ENCODE peak calls at places on chromosome 22, in five cellular contexts. One of them, this sample, is unnamed.
A peak's percentile ranks its signal among the peaks of the same experiment; 100 is the strongest.

GRCh38 chr22:17767236-17768065 is 6.8 kb downstream of the BID start:
- DNase-seq in lower lobe of right lung: no peak
- DNase-seq in thoracic aorta: no peak
- DNase-seq in aorta: no peak
- DNase-seq in naive thymus-derived CD4-positive, alpha-beta T cell: no peak
- DNase-seq in this sample: peak; percentile 67

GRCh38 chr22:36577019-36577418 is 48.1 kb upstream of the EIF3D start:
- DNase-seq in thoracic aorta: no peak
- DNase-seq in aorta: no peak
- DNase-seq in naive thymus-derived CD4-positive, alpha-beta T cell: no peak
- DNase-seq in lower lobe of right lung: no peak
- DNase-seq in this sample: no peak

GRCh38 chr22:48927591-48927990 is 900.1 kb downstream of the BRD1 start:
- DNase-seq in naive thymus-derived CD4-positive, alpha-beta T cell: no peak
- DNase-seq in aorta: peak; percentile 27
- DNase-seq in thoracic aorta: no peak
- DNase-seq in lower lobe of right lung: no peak
- DNase-seq in this sample: no peak

GRCh38 chr22:17074648-17075002 is 10.2 kb upstream of the IL17RA start:
- DNase-seq in aorta: no peak
- DNase-seq in lower lobe of right lung: no peak
- DNase-seq in thoracic aorta: no peak
- DNase-seq in naive thymus-derived CD4-positive, alpha-beta T cell: no peak
- DNase-seq in this sample: no peak

GRCh38 chr22:45649809-45650208 is 21.8 kb upstream of the ATXN10 start:
- DNase-seq in aorta: no peak
- DNase-seq in lower lobe of right lung: no peak
- DNase-seq in naive thymus-derived CD4-positive, alpha-beta T cell: no peak
- DNase-seq in thoracic aorta: no peak
- DNase-seq in this sample: no peak

GRCh38 chr22:38540731-38541130 is 29.3 kb downstream of the DMC1 start:
- DNase-seq in thoracic aorta: no peak
- DNase-seq in lower lobe of right lung: no peak
- DNase-seq in aorta: no peak
- DNase-seq in naive thymus-derived CD4-positive, alpha-beta T cell: no peak
- DNase-seq in this sample: no peak

GRCh38 chr22:44658371-44658953 is 43.5 kb upstream of the PRR5 start:
- DNase-seq in aorta: peak; percentile 68
- DNase-seq in naive thymus-derived CD4-positive, alpha-beta T cell: no peak
- DNase-seq in thoracic aorta: no peak
- DNase-seq in lower lobe of right lung: peak; percentile 45
- DNase-seq in this sample: no peak

GRCh38 chr22:25745341-25746011 is 3.5 kb downstream of the MYO18B start:
- DNase-seq in lower lobe of right lung: no peak
- DNase-seq in aorta: no peak
- DNase-seq in thoracic aorta: no peak
- DNase-seq in naive thymus-derived CD4-positive, alpha-beta T cell: no peak
- DNase-seq in this sample: no peak

GRCh38 chr22:37269930-37270678 is 12.2 kb upstream of the CYTH4 start:
- DNase-seq in naive thymus-derived CD4-positive, alpha-beta T cell: no peak
- DNase-seq in thoracic aorta: no peak
- DNase-seq in aorta: no peak
- DNase-seq in lower lobe of right lung: peak; percentile 31
- DNase-seq in this sample: peak; percentile 35

GRCh38 chr22:38348751-38349496 is 31.7 kb upstream of the CSNK1E start:
- DNase-seq in thoracic aorta: no peak
- DNase-seq in naive thymus-derived CD4-positive, alpha-beta T cell: no peak
- DNase-seq in aorta: no peak
- DNase-seq in lower lobe of right lung: no peak
- DNase-seq in this sample: no peak

GRCh38 chr22:50460942-50461341 is 13.9 kb downstream of the SBF1 start:
- DNase-seq in naive thymus-derived CD4-positive, alpha-beta T cell: no peak
- DNase-seq in aorta: no peak
- DNase-seq in lower lobe of right lung: peak; percentile 73
- DNase-seq in thoracic aorta: no peak
- DNase-seq in this sample: no peak

GRCh38 chr22:17734197-17734596 is 40.1 kb downstream of the BID start:
- DNase-seq in thoracic aorta: no peak
- DNase-seq in lower lobe of right lung: no peak
- DNase-seq in naive thymus-derived CD4-positive, alpha-beta T cell: no peak
- DNase-seq in aorta: no peak
- DNase-seq in this sample: no peak

DNA sequence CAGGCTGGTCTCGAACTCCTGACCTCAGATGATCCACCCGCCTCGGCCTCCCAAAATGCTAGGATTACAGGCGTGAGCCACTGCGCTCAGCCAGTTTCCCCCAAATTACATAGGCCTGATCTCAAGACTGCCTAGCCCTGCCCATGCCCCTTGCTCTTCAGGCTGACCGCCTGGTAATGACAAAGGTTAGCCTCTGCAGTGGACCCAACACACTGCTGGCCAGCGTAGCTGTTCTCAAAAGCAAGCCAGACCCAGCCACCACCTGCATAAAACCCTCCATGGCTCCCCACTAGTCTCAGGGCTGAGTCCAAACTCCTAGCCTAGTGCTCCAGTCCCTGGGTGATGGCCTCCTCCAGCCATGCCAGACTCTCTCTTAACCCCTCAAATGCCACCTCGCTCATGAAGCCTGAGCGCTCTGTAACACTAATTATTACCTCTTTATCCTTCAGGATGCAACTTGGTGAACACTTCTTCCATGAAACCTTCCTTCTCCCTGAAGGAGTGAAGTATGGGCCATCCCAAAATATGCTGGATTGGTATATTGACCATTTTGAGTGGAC is 836 bp upstream of the RSPH14 start:
- DNase-seq in naive thymus-derived CD4-positive, alpha-beta T cell: no peak
- DNase-seq in aorta: no peak
- DNase-seq in lower lobe of right lung: no peak
- DNase-seq in thoracic aorta: no peak
- DNase-seq in this sample: no peak
- H3K27ac ChIP-seq in naive thymus-derived CD4-positive, alpha-beta T cell: peak overlapping the region; percentile 48
- H3K27ac ChIP-seq in aorta: no peak overlapping the region
- H3K27ac ChIP-seq in lower lobe of right lung: peak overlapping the region; percentile 75
- H3K27ac ChIP-seq in thoracic aorta: no peak overlapping the region
- H3K27ac ChIP-seq in this sample: peak overlapping the region; percentile 70

GRCh38 chr22:30250713-30251267 is 4.2 kb upstream of the LIF start:
- DNase-seq in naive thymus-derived CD4-positive, alpha-beta T cell: no peak
- DNase-seq in lower lobe of right lung: no peak
- DNase-seq in aorta: no peak
- DNase-seq in thoracic aorta: no peak
- DNase-seq in this sample: no peak

GRCh38 chr22:30253205-30253852 is 6.8 kb upstream of the LIF start:
- DNase-seq in aorta: peak; percentile 88
- DNase-seq in thoracic aorta: no peak
- DNase-seq in lower lobe of right lung: no peak
- DNase-seq in naive thymus-derived CD4-positive, alpha-beta T cell: no peak
- DNase-seq in this sample: no peak

GRCh38 chr22:30250039-30250565 is 3.5 kb upstream of the LIF start:
- DNase-seq in naive thymus-derived CD4-positive, alpha-beta T cell: no peak
- DNase-seq in aorta: no peak
- DNase-seq in thoracic aorta: no peak
- DNase-seq in lower lobe of right lung: no peak
- DNase-seq in this sample: no peak

GRCh38 chr22:30252411-30253204 is 6.0 kb upstream of the LIF start:
- DNase-seq in thoracic aorta: no peak
- DNase-seq in lower lobe of right lung: no peak
- DNase-seq in naive thymus-derived CD4-positive, alpha-beta T cell: no peak
- DNase-seq in aorta: no peak
- DNase-seq in this sample: no peak

GRCh38 chr22:30251661-30252226 is 5.2 kb upstream of the LIF start:
- DNase-seq in naive thymus-derived CD4-positive, alpha-beta T cell: no peak
- DNase-seq in thoracic aorta: no peak
- DNase-seq in lower lobe of right lung: no peak
- DNase-seq in aorta: no peak
- DNase-seq in this sample: no peak
- H3K27ac ChIP-seq in naive thymus-derived CD4-positive, alpha-beta T cell: no peak overlapping the region
- H3K27ac ChIP-seq in thoracic aorta: no peak overlapping the region
- H3K27ac ChIP-seq in lower lobe of right lung: no peak overlapping the region
- H3K27ac ChIP-seq in aorta: no peak overlapping the region
- H3K27ac ChIP-seq in this sample: no peak overlapping the region

DNA sequence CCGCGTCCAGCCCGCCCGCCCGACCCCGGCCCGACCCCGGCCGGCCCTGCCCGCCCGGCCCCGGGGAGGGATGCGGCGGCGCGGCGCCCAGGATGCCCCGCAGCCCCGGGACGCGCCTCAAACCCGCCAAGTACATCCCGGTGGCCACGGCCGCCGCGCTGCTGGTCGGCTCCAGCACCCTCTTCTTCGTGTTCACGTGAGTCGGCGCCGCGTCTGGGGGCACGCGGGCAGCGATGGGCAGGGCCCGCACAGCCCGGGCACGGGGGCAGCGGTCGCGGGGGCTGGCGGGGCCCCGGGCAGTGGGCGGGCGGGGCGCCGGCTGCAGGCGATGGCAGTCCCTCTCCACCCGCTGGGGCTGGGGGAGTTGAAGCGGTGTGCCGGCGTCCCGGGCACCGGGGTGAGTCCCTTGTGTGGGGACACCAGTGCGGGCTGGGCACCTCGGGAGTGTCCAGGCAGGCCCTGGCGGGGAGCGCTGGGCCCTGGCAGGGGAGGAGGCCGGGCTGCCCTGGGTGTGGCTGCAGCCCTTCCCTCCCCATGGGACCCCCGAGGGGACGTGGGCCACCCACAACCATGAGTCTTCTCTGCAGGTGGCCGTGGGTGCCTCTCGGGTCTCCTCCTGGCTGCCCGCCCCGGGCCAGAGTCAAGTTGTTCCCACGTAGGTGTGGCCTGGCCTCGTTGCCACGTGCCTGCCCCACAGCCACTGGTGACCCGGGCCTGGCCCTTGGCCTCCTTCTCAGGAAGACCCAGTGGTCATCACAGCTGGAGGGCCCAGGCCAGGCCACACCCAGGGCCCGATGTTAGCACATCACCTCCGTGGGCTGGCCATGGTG is 467 bp downstream of the ZDHHC8 start:
- DNase-seq in thoracic aorta: no peak
- DNase-seq in aorta: peak; percentile 82
- DNase-seq in lower lobe of right lung: peak; percentile 79
- DNase-seq in naive thymus-derived CD4-positive, alpha-beta T cell: no peak
- DNase-seq in this sample: peak; percentile 21
- H3K27ac ChIP-seq in thoracic aorta: peak overlapping the region; percentile 19
- H3K27ac ChIP-seq in aorta: no peak overlapping the region
- H3K27ac ChIP-seq in lower lobe of right lung: peak overlapping the region; percentile 82
- H3K27ac ChIP-seq in naive thymus-derived CD4-positive, alpha-beta T cell: peak overlapping the region; percentile 64
- H3K27ac ChIP-seq in this sample: peak overlapping the region; percentile 48

GRCh38 chr22:30506507-30506968 is 1.0 kb upstream of the SEC14L4 start:
- DNase-seq in aorta: no peak
- DNase-seq in naive thymus-derived CD4-positive, alpha-beta T cell: no peak
- DNase-seq in thoracic aorta: no peak
- DNase-seq in lower lobe of right lung: peak; percentile 77
- DNase-seq in this sample: no peak

GRCh38 chr22:30502911-30503310 is 2.6 kb downstream of the SEC14L4 start:
- DNase-seq in thoracic aorta: no peak
- DNase-seq in aorta: no peak
- DNase-seq in naive thymus-derived CD4-positive, alpha-beta T cell: no peak
- DNase-seq in lower lobe of right lung: no peak
- DNase-seq in this sample: no peak

GRCh38 chr22:30500628-30501027 is 4.9 kb downstream of the SEC14L4 start:
- DNase-seq in aorta: no peak
- DNase-seq in naive thymus-derived CD4-positive, alpha-beta T cell: no peak
- DNase-seq in lower lobe of right lung: no peak
- DNase-seq in thoracic aorta: no peak
- DNase-seq in this sample: no peak

GRCh38 chr22:30503551-30503950 is 1.9 kb downstream of the SEC14L4 start:
- DNase-seq in naive thymus-derived CD4-positive, alpha-beta T cell: no peak
- DNase-seq in lower lobe of right lung: no peak
- DNase-seq in thoracic aorta: no peak
- DNase-seq in aorta: no peak
- DNase-seq in this sample: no peak

DNA sequence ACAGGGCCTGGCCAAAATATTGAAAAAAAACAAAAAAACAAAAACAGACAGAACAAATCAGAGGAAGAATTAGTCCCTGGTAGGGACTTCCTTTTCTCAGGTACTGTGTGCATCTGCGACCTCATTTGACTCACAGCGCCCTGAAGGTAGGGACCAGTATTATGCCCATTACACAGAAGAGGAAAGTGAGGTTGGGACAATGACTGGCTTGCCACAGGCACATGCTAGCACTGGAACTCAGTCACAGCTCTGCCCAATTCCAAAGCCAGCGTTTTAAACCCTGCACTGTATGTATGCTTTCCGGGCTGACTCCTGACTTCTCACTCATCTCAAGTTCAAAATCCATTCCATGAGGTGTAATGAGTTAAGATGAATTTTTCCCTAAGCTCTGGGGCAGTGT is 3.3 kb downstream of the SEC14L4 start:
- DNase-seq in thoracic aorta: no peak
- DNase-seq in lower lobe of right lung: no peak
- DNase-seq in naive thymus-derived CD4-positive, alpha-beta T cell: no peak
- DNase-seq in aorta: no peak
- DNase-seq in this sample: no peak
- H3K27ac ChIP-seq in thoracic aorta: no peak overlapping the region
- H3K27ac ChIP-seq in lower lobe of right lung: no peak overlapping the region
- H3K27ac ChIP-seq in naive thymus-derived CD4-positive, alpha-beta T cell: no peak overlapping the region
- H3K27ac ChIP-seq in aorta: no peak overlapping the region
- H3K27ac ChIP-seq in this sample: no peak overlapping the region

GRCh38 chr22:19608114-19608494 is 83.9 kb upstream of the CLDN5 start:
- DNase-seq in lower lobe of right lung: no peak
- DNase-seq in thoracic aorta: no peak
- DNase-seq in aorta: no peak
- DNase-seq in naive thymus-derived CD4-positive, alpha-beta T cell: no peak
- DNase-seq in this sample: no peak
- H3K27ac ChIP-seq in lower lobe of right lung: peak overlapping the region; percentile 26
- H3K27ac ChIP-seq in thoracic aorta: no peak overlapping the region
- H3K27ac ChIP-seq in aorta: no peak overlapping the region
- H3K27ac ChIP-seq in naive thymus-derived CD4-positive, alpha-beta T cell: peak overlapping the region; percentile 72
- H3K27ac ChIP-seq in this sample: no peak overlapping the region

This sample was measured in CD4-positive, alpha-beta memory T cell.